ENCODE peak calls at places on chromosomes 3 and 15, in nine cellular contexts. One of them, this sample, is unnamed.

GRCh38 chr15:98288091-98288590 is 327.6 kb downstream of the ARRDC4 start:
- DNase-seq in HuH-7.5: no peak
- DNase-seq in stimulated activated naive CD4-positive, alpha-beta T cell: no peak
- DNase-seq in activated CD4-positive, CD25-positive, alpha-beta regulatory T cell treated with anti-CD3 and anti-CD28 coated beads, Interleukin-2, amount 50 U/mL, for 72 hours: no peak
- DNase-seq in iPS-NIHi11: no peak
- DNase-seq in DMS153: no peak
- DNase-seq in K562: no peak
- DNase-seq in astrocyte of the spinal cord: no peak
- DNase-seq in caudate nucleus: no peak
- DNase-seq in this sample: no peak

GRCh38 chr3:49428697-49429100 is 425 bp downstream of the NICN1 start:
- DNase-seq in DMS153: no peak
- DNase-seq in iPS-NIHi11: no peak
- DNase-seq in stimulated activated naive CD4-positive, alpha-beta T cell: no peak
- DNase-seq in activated CD4-positive, CD25-positive, alpha-beta regulatory T cell treated with anti-CD3 and anti-CD28 coated beads, Interleukin-2, amount 50 U/mL, for 72 hours: no peak
- DNase-seq in HuH-7.5: no peak
- DNase-seq in caudate nucleus: no peak
- DNase-seq in astrocyte of the spinal cord: no peak
- DNase-seq in K562: no peak
- DNase-seq in this sample: no peak

GRCh38 chr3:142353571-142353970 is 94.3 kb downstream of the XRN1 start:
- DNase-seq in stimulated activated naive CD4-positive, alpha-beta T cell: no peak
- DNase-seq in activated CD4-positive, CD25-positive, alpha-beta regulatory T cell treated with anti-CD3 and anti-CD28 coated beads, Interleukin-2, amount 50 U/mL, for 72 hours: no peak
- DNase-seq in astrocyte of the spinal cord: peak; percentile 6
- DNase-seq in DMS153: no peak
- DNase-seq in HuH-7.5: no peak
- DNase-seq in iPS-NIHi11: no peak
- DNase-seq in caudate nucleus: no peak
- DNase-seq in K562: no peak
- DNase-seq in this sample: no peak

GRCh38 chr15:85694086-85694485 is 100.6 kb downstream of the KLHL25 start:
- DNase-seq in K562: no peak
- DNase-seq in HuH-7.5: no peak
- DNase-seq in DMS153: no peak
- DNase-seq in activated CD4-positive, CD25-positive, alpha-beta regulatory T cell treated with anti-CD3 and anti-CD28 coated beads, Interleukin-2, amount 50 U/mL, for 72 hours: no peak
- DNase-seq in iPS-NIHi11: no peak
- DNase-seq in stimulated activated naive CD4-positive, alpha-beta T cell: no peak
- DNase-seq in astrocyte of the spinal cord: no peak
- DNase-seq in caudate nucleus: no peak
- DNase-seq in this sample: no peak

GRCh38 chr3:139281512-139282196 is 62.2 kb upstream of the MRPS22 start:
- DNase-seq in stimulated activated naive CD4-positive, alpha-beta T cell: no peak
- DNase-seq in activated CD4-positive, CD25-positive, alpha-beta regulatory T cell treated with anti-CD3 and anti-CD28 coated beads, Interleukin-2, amount 50 U/mL, for 72 hours: no peak
- DNase-seq in astrocyte of the spinal cord: no peak
- DNase-seq in caudate nucleus: no peak
- DNase-seq in HuH-7.5: no peak
- DNase-seq in DMS153: no peak
- DNase-seq in iPS-NIHi11: no peak
- DNase-seq in K562: no peak
- DNase-seq in this sample: no peak

GRCh38 chr3:101484805-101485620 is 28.0 kb downstream of the SENP7 start:
- DNase-seq in HuH-7.5: no peak
- DNase-seq in stimulated activated naive CD4-positive, alpha-beta T cell: no peak
- DNase-seq in activated CD4-positive, CD25-positive, alpha-beta regulatory T cell treated with anti-CD3 and anti-CD28 coated beads, Interleukin-2, amount 50 U/mL, for 72 hours: no peak
- DNase-seq in K562: no peak
- DNase-seq in caudate nucleus: no peak
- DNase-seq in iPS-NIHi11: no peak
- DNase-seq in astrocyte of the spinal cord: peak; percentile 74
- DNase-seq in DMS153: no peak
- DNase-seq in this sample: no peak

GRCh38 chr15:50247819-50248650 is 17.5 kb downstream of the HDC start:
- DNase-seq in caudate nucleus: no peak
- DNase-seq in K562: no peak
- DNase-seq in astrocyte of the spinal cord: no peak
- DNase-seq in DMS153: no peak
- DNase-seq in activated CD4-positive, CD25-positive, alpha-beta regulatory T cell treated with anti-CD3 and anti-CD28 coated beads, Interleukin-2, amount 50 U/mL, for 72 hours: peak; percentile 47
- DNase-seq in HuH-7.5: no peak
- DNase-seq in stimulated activated naive CD4-positive, alpha-beta T cell: peak; percentile 49
- DNase-seq in iPS-NIHi11: no peak
- DNase-seq in this sample: no peak

GRCh38 chr15:99253381-99254090 is 2.3 kb downstream of the LRRC28 start:
- DNase-seq in stimulated activated naive CD4-positive, alpha-beta T cell: no peak
- DNase-seq in activated CD4-positive, CD25-positive, alpha-beta regulatory T cell treated with anti-CD3 and anti-CD28 coated beads, Interleukin-2, amount 50 U/mL, for 72 hours: no peak
- DNase-seq in caudate nucleus: no peak
- DNase-seq in K562: no peak
- DNase-seq in HuH-7.5: peak; percentile 31
- DNase-seq in iPS-NIHi11: no peak
- DNase-seq in DMS153: no peak
- DNase-seq in astrocyte of the spinal cord: peak; percentile 82
- DNase-seq in this sample: no peak

GRCh38 chr15:57064033-57064432 is 145.6 kb downstream of the TCF12 start:
- DNase-seq in HuH-7.5: no peak
- DNase-seq in activated CD4-positive, CD25-positive, alpha-beta regulatory T cell treated with anti-CD3 and anti-CD28 coated beads, Interleukin-2, amount 50 U/mL, for 72 hours: no peak
- DNase-seq in K562: no peak
- DNase-seq in astrocyte of the spinal cord: no peak
- DNase-seq in iPS-NIHi11: no peak
- DNase-seq in DMS153: no peak
- DNase-seq in caudate nucleus: no peak
- DNase-seq in stimulated activated naive CD4-positive, alpha-beta T cell: no peak
- DNase-seq in this sample: no peak

GRCh38 chr3:190180268-190180667 is 59.6 kb upstream of the P3H2 start:
- DNase-seq in caudate nucleus: no peak
- DNase-seq in DMS153: no peak
- DNase-seq in K562: no peak
- DNase-seq in iPS-NIHi11: no peak
- DNase-seq in stimulated activated naive CD4-positive, alpha-beta T cell: no peak
- DNase-seq in astrocyte of the spinal cord: no peak
- DNase-seq in HuH-7.5: no peak
- DNase-seq in activated CD4-positive, CD25-positive, alpha-beta regulatory T cell treated with anti-CD3 and anti-CD28 coated beads, Interleukin-2, amount 50 U/mL, for 72 hours: no peak
- DNase-seq in this sample: no peak

GRCh38 chr15:82571722-82572222 is 31.5 kb upstream of the RPS17 start:
- DNase-seq in astrocyte of the spinal cord: peak; percentile 60
- DNase-seq in DMS153: no peak
- DNase-seq in HuH-7.5: no peak
- DNase-seq in iPS-NIHi11: peak; percentile 63
- DNase-seq in K562: peak; percentile 32
- DNase-seq in activated CD4-positive, CD25-positive, alpha-beta regulatory T cell treated with anti-CD3 and anti-CD28 coated beads, Interleukin-2, amount 50 U/mL, for 72 hours: peak; percentile 32
- DNase-seq in stimulated activated naive CD4-positive, alpha-beta T cell: no peak
- DNase-seq in caudate nucleus: peak; percentile 73
- DNase-seq in this sample: no peak

GRCh38 chr3:184419171-184419570 is 39.3 kb downstream of the CHRD start:
- DNase-seq in DMS153: no peak
- DNase-seq in activated CD4-positive, CD25-positive, alpha-beta regulatory T cell treated with anti-CD3 and anti-CD28 coated beads, Interleukin-2, amount 50 U/mL, for 72 hours: no peak
- DNase-seq in K562: no peak
- DNase-seq in iPS-NIHi11: no peak
- DNase-seq in astrocyte of the spinal cord: no peak
- DNase-seq in stimulated activated naive CD4-positive, alpha-beta T cell: no peak
- DNase-seq in caudate nucleus: no peak
- DNase-seq in HuH-7.5: no peak
- DNase-seq in this sample: no peak

GRCh38 chr3:136473716-136474326 is 223.7 kb downstream of the PCCB start:
- DNase-seq in activated CD4-positive, CD25-positive, alpha-beta regulatory T cell treated with anti-CD3 and anti-CD28 coated beads, Interleukin-2, amount 50 U/mL, for 72 hours: no peak
- DNase-seq in iPS-NIHi11: no peak
- DNase-seq in K562: no peak
- DNase-seq in astrocyte of the spinal cord: peak; percentile 65
- DNase-seq in HuH-7.5: no peak
- DNase-seq in DMS153: no peak
- DNase-seq in caudate nucleus: no peak
- DNase-seq in stimulated activated naive CD4-positive, alpha-beta T cell: no peak
- DNase-seq in this sample: no peak

GRCh38 chr3:38119802-38120689 is 16.9 kb downstream of the ACAA1 start:
- DNase-seq in DMS153: no peak
- DNase-seq in HuH-7.5: no peak
- DNase-seq in caudate nucleus: no peak
- DNase-seq in astrocyte of the spinal cord: no peak
- DNase-seq in iPS-NIHi11: no peak
- DNase-seq in stimulated activated naive CD4-positive, alpha-beta T cell: no peak
- DNase-seq in activated CD4-positive, CD25-positive, alpha-beta regulatory T cell treated with anti-CD3 and anti-CD28 coated beads, Interleukin-2, amount 50 U/mL, for 72 hours: peak; percentile 29
- DNase-seq in K562: no peak
- DNase-seq in this sample: no peak

GRCh38 chr15:100058458-100058857 is 283.3 kb downstream of the ADAMTS17 start:
- DNase-seq in caudate nucleus: no peak
- DNase-seq in iPS-NIHi11: no peak
- DNase-seq in HuH-7.5: no peak
- DNase-seq in astrocyte of the spinal cord: no peak
- DNase-seq in stimulated activated naive CD4-positive, alpha-beta T cell: no peak
- DNase-seq in K562: no peak
- DNase-seq in activated CD4-positive, CD25-positive, alpha-beta regulatory T cell treated with anti-CD3 and anti-CD28 coated beads, Interleukin-2, amount 50 U/mL, for 72 hours: no peak
- DNase-seq in DMS153: no peak
- DNase-seq in this sample: no peak

GRCh38 chr15:25892126-25892525 is 29.0 kb upstream of the ATP10A start:
- DNase-seq in iPS-NIHi11: no peak
- DNase-seq in caudate nucleus: no peak
- DNase-seq in astrocyte of the spinal cord: peak; percentile 37
- DNase-seq in HuH-7.5: no peak
- DNase-seq in K562: no peak
- DNase-seq in stimulated activated naive CD4-positive, alpha-beta T cell: no peak
- DNase-seq in activated CD4-positive, CD25-positive, alpha-beta regulatory T cell treated with anti-CD3 and anti-CD28 coated beads, Interleukin-2, amount 50 U/mL, for 72 hours: no peak
- DNase-seq in DMS153: no peak
- DNase-seq in this sample: peak; percentile 73

GRCh38 chr3:37367436-37367835 is 193.1 kb upstream of the LRRFIP2 start:
- DNase-seq in caudate nucleus: no peak
- DNase-seq in HuH-7.5: no peak
- DNase-seq in iPS-NIHi11: no peak
- DNase-seq in DMS153: no peak
- DNase-seq in astrocyte of the spinal cord: no peak
- DNase-seq in K562: no peak
- DNase-seq in activated CD4-positive, CD25-positive, alpha-beta regulatory T cell treated with anti-CD3 and anti-CD28 coated beads, Interleukin-2, amount 50 U/mL, for 72 hours: no peak
- DNase-seq in stimulated activated naive CD4-positive, alpha-beta T cell: no peak
- DNase-seq in this sample: no peak

GRCh38 chr3:99703535-99703934 is 65.1 kb downstream of the COL8A1 start:
- DNase-seq in stimulated activated naive CD4-positive, alpha-beta T cell: no peak
- DNase-seq in iPS-NIHi11: no peak
- DNase-seq in HuH-7.5: no peak
- DNase-seq in caudate nucleus: no peak
- DNase-seq in activated CD4-positive, CD25-positive, alpha-beta regulatory T cell treated with anti-CD3 and anti-CD28 coated beads, Interleukin-2, amount 50 U/mL, for 72 hours: no peak
- DNase-seq in K562: no peak
- DNase-seq in astrocyte of the spinal cord: no peak
- DNase-seq in DMS153: no peak
- DNase-seq in this sample: no peak

GRCh38 chr3:59185586-59186381 is 136.0 kb upstream of the CFAP20DC start:
- DNase-seq in HuH-7.5: no peak
- DNase-seq in K562: no peak
- DNase-seq in iPS-NIHi11: peak; percentile 24
- DNase-seq in DMS153: no peak
- DNase-seq in stimulated activated naive CD4-positive, alpha-beta T cell: no peak
- DNase-seq in astrocyte of the spinal cord: peak; percentile 19
- DNase-seq in activated CD4-positive, CD25-positive, alpha-beta regulatory T cell treated with anti-CD3 and anti-CD28 coated beads, Interleukin-2, amount 50 U/mL, for 72 hours: no peak
- DNase-seq in caudate nucleus: no peak
- DNase-seq in this sample: no peak

GRCh38 chr3:177213806-177214528 is 16.7 kb upstream of the TBL1XR1 start:
- DNase-seq in stimulated activated naive CD4-positive, alpha-beta T cell: no peak
- DNase-seq in activated CD4-positive, CD25-positive, alpha-beta regulatory T cell treated with anti-CD3 and anti-CD28 coated beads, Interleukin-2, amount 50 U/mL, for 72 hours: no peak
- DNase-seq in caudate nucleus: no peak
- DNase-seq in iPS-NIHi11: no peak
- DNase-seq in HuH-7.5: no peak
- DNase-seq in DMS153: no peak
- DNase-seq in K562: no peak
- DNase-seq in astrocyte of the spinal cord: no peak
- DNase-seq in this sample: no peak

GRCh38 chr3:111621535-111621934 is 26.4 kb upstream of the ZBED2 start:
- DNase-seq in caudate nucleus: no peak
- DNase-seq in iPS-NIHi11: peak; percentile 76
- DNase-seq in K562: peak; percentile 22
- DNase-seq in HuH-7.5: no peak
- DNase-seq in activated CD4-positive, CD25-positive, alpha-beta regulatory T cell treated with anti-CD3 and anti-CD28 coated beads, Interleukin-2, amount 50 U/mL, for 72 hours: peak; percentile 59
- DNase-seq in astrocyte of the spinal cord: no peak
- DNase-seq in DMS153: no peak
- DNase-seq in stimulated activated naive CD4-positive, alpha-beta T cell: no peak
- DNase-seq in this sample: no peak

GRCh38 chr3:122957707-122958210 is 69.8 kb downstream of the SEMA5B start:
- DNase-seq in iPS-NIHi11: no peak
- DNase-seq in HuH-7.5: no peak
- DNase-seq in stimulated activated naive CD4-positive, alpha-beta T cell: no peak
- DNase-seq in astrocyte of the spinal cord: no peak
- DNase-seq in caudate nucleus: no peak
- DNase-seq in activated CD4-positive, CD25-positive, alpha-beta regulatory T cell treated with anti-CD3 and anti-CD28 coated beads, Interleukin-2, amount 50 U/mL, for 72 hours: no peak
- DNase-seq in K562: no peak
- DNase-seq in DMS153: no peak
- DNase-seq in this sample: no peak

GRCh38 chr3:124281453-124282316 is 289.8 kb upstream of the ROPN1 start:
- DNase-seq in K562: peak; percentile 9
- DNase-seq in stimulated activated naive CD4-positive, alpha-beta T cell: no peak
- DNase-seq in iPS-NIHi11: peak; percentile 62
- DNase-seq in activated CD4-positive, CD25-positive, alpha-beta regulatory T cell treated with anti-CD3 and anti-CD28 coated beads, Interleukin-2, amount 50 U/mL, for 72 hours: no peak
- DNase-seq in caudate nucleus: no peak
- DNase-seq in HuH-7.5: peak; percentile 54
- DNase-seq in astrocyte of the spinal cord: peak; percentile 43
- DNase-seq in DMS153: peak; percentile 44
- DNase-seq in this sample: peak; percentile 51

GRCh38 chr15:87357608-87358007 is 898.9 kb downstream of the NTRK3 start:
- DNase-seq in astrocyte of the spinal cord: no peak
- DNase-seq in stimulated activated naive CD4-positive, alpha-beta T cell: no peak
- DNase-seq in HuH-7.5: no peak
- DNase-seq in iPS-NIHi11: no peak
- DNase-seq in activated CD4-positive, CD25-positive, alpha-beta regulatory T cell treated with anti-CD3 and anti-CD28 coated beads, Interleukin-2, amount 50 U/mL, for 72 hours: no peak
- DNase-seq in K562: no peak
- DNase-seq in caudate nucleus: no peak
- DNase-seq in DMS153: no peak
- DNase-seq in this sample: no peak

GRCh38 chr3:193894121-193894863 is 241.7 kb upstream of the HES1 start:
- DNase-seq in K562: no peak
- DNase-seq in stimulated activated naive CD4-positive, alpha-beta T cell: no peak
- DNase-seq in caudate nucleus: no peak
- DNase-seq in DMS153: no peak
- DNase-seq in astrocyte of the spinal cord: no peak
- DNase-seq in activated CD4-positive, CD25-positive, alpha-beta regulatory T cell treated with anti-CD3 and anti-CD28 coated beads, Interleukin-2, amount 50 U/mL, for 72 hours: no peak
- DNase-seq in iPS-NIHi11: peak; percentile 63
- DNase-seq in HuH-7.5: no peak
- DNase-seq in this sample: no peak

GRCh38 chr3:4866841-4867240 is 112.4 kb upstream of the BHLHE40 start:
- DNase-seq in astrocyte of the spinal cord: peak; percentile 22
- DNase-seq in DMS153: no peak
- DNase-seq in caudate nucleus: no peak
- DNase-seq in K562: no peak
- DNase-seq in HuH-7.5: no peak
- DNase-seq in stimulated activated naive CD4-positive, alpha-beta T cell: no peak
- DNase-seq in activated CD4-positive, CD25-positive, alpha-beta regulatory T cell treated with anti-CD3 and anti-CD28 coated beads, Interleukin-2, amount 50 U/mL, for 72 hours: no peak
- DNase-seq in iPS-NIHi11: no peak
- DNase-seq in this sample: no peak

GRCh38 chr3:171181907-171182690 is 155.6 kb upstream of the SLC2A2 start:
- DNase-seq in activated CD4-positive, CD25-positive, alpha-beta regulatory T cell treated with anti-CD3 and anti-CD28 coated beads, Interleukin-2, amount 50 U/mL, for 72 hours: no peak
- DNase-seq in iPS-NIHi11: no peak
- DNase-seq in DMS153: no peak
- DNase-seq in astrocyte of the spinal cord: no peak
- DNase-seq in K562: no peak
- DNase-seq in stimulated activated naive CD4-positive, alpha-beta T cell: no peak
- DNase-seq in HuH-7.5: no peak
- DNase-seq in caudate nucleus: no peak
- DNase-seq in this sample: no peak

GRCh38 chr3:14241716-14242115 is 63.1 kb downstream of the LSM3 start:
- DNase-seq in iPS-NIHi11: no peak
- DNase-seq in stimulated activated naive CD4-positive, alpha-beta T cell: no peak
- DNase-seq in K562: no peak
- DNase-seq in DMS153: no peak
- DNase-seq in caudate nucleus: no peak
- DNase-seq in activated CD4-positive, CD25-positive, alpha-beta regulatory T cell treated with anti-CD3 and anti-CD28 coated beads, Interleukin-2, amount 50 U/mL, for 72 hours: no peak
- DNase-seq in astrocyte of the spinal cord: no peak
- DNase-seq in HuH-7.5: no peak
- DNase-seq in this sample: no peak

GRCh38 chr3:128492353-128493220 is at the start of gene GATA2:
- DNase-seq in DMS153: no peak
- DNase-seq in K562: no peak
- DNase-seq in activated CD4-positive, CD25-positive, alpha-beta regulatory T cell treated with anti-CD3 and anti-CD28 coated beads, Interleukin-2, amount 50 U/mL, for 72 hours: no peak
- DNase-seq in HuH-7.5: peak; percentile 73
- DNase-seq in astrocyte of the spinal cord: no peak
- DNase-seq in iPS-NIHi11: no peak
- DNase-seq in stimulated activated naive CD4-positive, alpha-beta T cell: peak; percentile 37
- DNase-seq in caudate nucleus: no peak
- DNase-seq in this sample: no peak